ENCODE peak calls at places on chromosomes 11 and 22, in five cellular contexts. One of them, this sample, is unnamed.

GRCh38 chr11:125975634-125976033 is 29.8 kb downstream of the VSIG10L2 start:
- DNase-seq in lung: no peak
- DNase-seq in lower lobe of right lung: no peak
- DNase-seq in GM23248: no peak
- DNase-seq in heart left ventricle: no peak
- DNase-seq in this sample: no peak

GRCh38 chr22:41201146-41201545 is 4.0 kb upstream of the L3MBTL2 start:
- DNase-seq in lung: no peak
- DNase-seq in lower lobe of right lung: no peak
- DNase-seq in GM23248: no peak
- DNase-seq in heart left ventricle: no peak
- DNase-seq in this sample: no peak

GRCh38 chr11:77027275-77027674 is 6.9 kb upstream of the B3GNT6 start:
- DNase-seq in lung: no peak
- DNase-seq in lower lobe of right lung: no peak
- DNase-seq in GM23248: peak; percentile 44
- DNase-seq in heart left ventricle: no peak
- DNase-seq in this sample: no peak

GRCh38 chr11:67316882-67317364 is 13.6 kb downstream of the SSH3 start:
- DNase-seq in lung: no peak
- DNase-seq in lower lobe of right lung: no peak
- DNase-seq in GM23248: peak; percentile 86
- DNase-seq in heart left ventricle: no peak
- DNase-seq in this sample: no peak

GRCh38 chr11:44275961-44276550 is 33.9 kb downstream of the ALX4 start:
- DNase-seq in lung: no peak
- DNase-seq in lower lobe of right lung: no peak
- DNase-seq in GM23248: no peak
- DNase-seq in heart left ventricle: no peak
- DNase-seq in this sample: no peak

GRCh38 chr11:73950869-73951710 is at the start of gene DNAJB13:
- DNase-seq in lung: peak; percentile 54
- DNase-seq in lower lobe of right lung: peak; percentile 64
- DNase-seq in GM23248: peak; percentile 63
- DNase-seq in heart left ventricle: no peak
- DNase-seq in this sample: no peak

GRCh38 chr11:27087425-27087824 is 46.8 kb downstream of the BBOX1 start:
- DNase-seq in lung: no peak
- DNase-seq in lower lobe of right lung: no peak
- DNase-seq in GM23248: no peak
- DNase-seq in heart left ventricle: no peak
- DNase-seq in this sample: no peak

GRCh38 chr11:133982901-133983300 is 26.1 kb upstream of the IGSF9B start:
- DNase-seq in lung: no peak
- DNase-seq in lower lobe of right lung: no peak
- DNase-seq in GM23248: no peak
- DNase-seq in heart left ventricle: no peak
- DNase-seq in this sample: no peak

GRCh38 chr11:73182824-73183321 is 35.2 kb upstream of the P2RY2 start:
- DNase-seq in lung: no peak
- DNase-seq in lower lobe of right lung: no peak
- DNase-seq in GM23248: no peak
- DNase-seq in heart left ventricle: no peak
- DNase-seq in this sample: peak; percentile 17

GRCh38 chr22:37496651-37497599 is 10.7 kb upstream of the MFNG start:
- DNase-seq in lung: no peak
- DNase-seq in lower lobe of right lung: no peak
- DNase-seq in GM23248: peak; percentile 92
- DNase-seq in heart left ventricle: no peak
- DNase-seq in this sample: no peak

GRCh38 chr11:122523841-122524531 is 131.5 kb upstream of the UBASH3B start:
- DNase-seq in lung: no peak
- DNase-seq in lower lobe of right lung: no peak
- DNase-seq in GM23248: peak; percentile 46
- DNase-seq in heart left ventricle: no peak
- DNase-seq in this sample: no peak

GRCh38 chr11:128239224-128239790 is 348.1 kb downstream of the ETS1 start:
- DNase-seq in lung: no peak
- DNase-seq in lower lobe of right lung: no peak
- DNase-seq in GM23248: no peak
- DNase-seq in heart left ventricle: no peak
- DNase-seq in this sample: no peak

GRCh38 chr11:46673713-46674462 is 26.5 kb downstream of the ARHGAP1 start:
- DNase-seq in lung: no peak
- DNase-seq in lower lobe of right lung: no peak
- DNase-seq in GM23248: no peak
- DNase-seq in heart left ventricle: no peak
- DNase-seq in this sample: no peak
- H3K4me1 ChIP-seq in lung: peaks cover 2% of the 10 kb centered on the region
- H3K4me1 ChIP-seq in lower lobe of right lung: peaks cover 53% of the 10 kb centered on the region
- H3K4me1 ChIP-seq in GM23248: peaks cover 18% of the 10 kb centered on the region
- H3K4me1 ChIP-seq in heart left ventricle: peaks cover 66% of the 10 kb centered on the region
- H3K4me1 ChIP-seq in this sample: no peaks in the 10 kb centered on the region

GRCh38 chr22:39250131-39250530 is 5.3 kb upstream of the PDGFB start:
- DNase-seq in lung: no peak
- DNase-seq in lower lobe of right lung: no peak
- DNase-seq in GM23248: no peak
- DNase-seq in heart left ventricle: no peak
- DNase-seq in this sample: no peak
- H3K27me3 ChIP-seq in lung: no peaks in the 10 kb centered on the region
- H3K27me3 ChIP-seq in lower lobe of right lung: peaks cover 34% of the 10 kb centered on the region
- H3K27me3 ChIP-seq in GM23248: peaks cover 16% of the 10 kb centered on the region
- H3K27me3 ChIP-seq in heart left ventricle: no peaks in the 10 kb centered on the region
- H3K27me3 ChIP-seq in this sample: no peaks in the 10 kb centered on the region

GRCh38 chr22:43861529-43861928 is 784 bp downstream of the SULT4A1 start:
- DNase-seq in lung: no peak
- DNase-seq in lower lobe of right lung: no peak
- DNase-seq in GM23248: peak; percentile 23
- DNase-seq in heart left ventricle: no peak
- DNase-seq in this sample: no peak

GRCh38 chr22:43860831-43861230 is 1.5 kb downstream of the SULT4A1 start:
- DNase-seq in lung: no peak
- DNase-seq in lower lobe of right lung: no peak
- DNase-seq in GM23248: no peak
- DNase-seq in heart left ventricle: peak; percentile 34
- DNase-seq in this sample: no peak

GRCh38 chr22:43862074-43862881 is at the start of gene SULT4A1:
- DNase-seq in lung: no peak
- DNase-seq in lower lobe of right lung: no peak
- DNase-seq in GM23248: peak; percentile 46
- DNase-seq in heart left ventricle: no peak
- DNase-seq in this sample: no peak

GRCh38 chr22:43860126-43860525 is 2.2 kb downstream of the SULT4A1 start:
- DNase-seq in lung: no peak
- DNase-seq in lower lobe of right lung: no peak
- DNase-seq in GM23248: no peak
- DNase-seq in heart left ventricle: no peak
- DNase-seq in this sample: no peak

GRCh38 chr22:43862882-43863202 is 529 bp upstream of the SULT4A1 start:
- DNase-seq in lung: no peak
- DNase-seq in lower lobe of right lung: no peak
- DNase-seq in GM23248: no peak
- DNase-seq in heart left ventricle: no peak
- DNase-seq in this sample: no peak
- H3K4me1 ChIP-seq in lung: no peaks in the 10 kb centered on the region
- H3K4me1 ChIP-seq in lower lobe of right lung: no peaks in the 10 kb centered on the region
- H3K4me1 ChIP-seq in GM23248: no peaks in the 10 kb centered on the region
- H3K4me1 ChIP-seq in heart left ventricle: no peaks in the 10 kb centered on the region
- H3K4me1 ChIP-seq in this sample: no peaks in the 10 kb centered on the region

DNA sequence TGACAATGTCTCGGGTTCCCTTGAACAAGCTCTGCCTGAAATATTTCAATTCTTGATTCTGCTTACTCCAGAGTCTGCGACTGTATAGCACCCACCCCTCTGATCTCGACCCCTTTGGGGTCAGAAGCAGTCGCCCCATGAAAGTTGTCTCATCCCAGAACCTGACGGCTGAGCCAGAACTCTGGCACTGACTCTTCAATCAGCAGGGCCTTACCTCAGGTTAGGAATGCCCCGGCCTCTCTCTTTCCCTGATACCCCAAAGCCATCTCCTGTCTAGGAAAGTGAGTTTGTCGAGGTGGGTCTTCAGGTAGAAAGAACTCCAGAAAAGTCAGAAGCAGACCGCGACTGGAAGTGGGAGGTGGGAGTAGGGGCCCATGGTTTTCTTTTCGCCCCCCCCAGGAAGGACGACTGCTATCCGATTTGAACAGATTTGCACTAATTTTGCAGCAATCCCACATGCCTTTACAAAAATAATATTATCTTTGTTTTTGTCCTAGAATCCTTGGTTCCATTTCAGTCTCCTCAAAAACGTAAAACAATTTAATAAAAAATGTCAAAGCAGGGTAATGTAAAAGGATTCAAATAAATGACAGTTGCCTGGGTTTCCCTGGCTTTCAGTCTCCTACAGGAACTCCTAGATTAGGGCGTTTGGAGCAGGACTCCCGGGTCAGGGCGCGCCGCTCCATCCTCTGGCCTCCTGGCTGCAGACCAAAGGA is 898 bp upstream of the ROBO3 start:
- DNase-seq in lung: no peak
- DNase-seq in lower lobe of right lung: no peak
- DNase-seq in GM23248: no peak
- DNase-seq in heart left ventricle: no peak
- DNase-seq in this sample: no peak
- H3K27me3 ChIP-seq in lung: no peaks in the 10 kb centered on the region
- H3K27me3 ChIP-seq in lower lobe of right lung: peaks cover 82% of the 10 kb centered on the region
- H3K27me3 ChIP-seq in GM23248: peaks cover 85% of the 10 kb centered on the region
- H3K27me3 ChIP-seq in heart left ventricle: peaks cover 99% of the 10 kb centered on the region
- H3K27me3 ChIP-seq in this sample: no peaks in the 10 kb centered on the region

GRCh38 chr11:99934008-99934407 is 753.1 kb upstream of the ARHGAP42 start:
- DNase-seq in lung: no peak
- DNase-seq in lower lobe of right lung: no peak
- DNase-seq in GM23248: peak; percentile 5
- DNase-seq in heart left ventricle: no peak
- DNase-seq in this sample: no peak

GRCh38 chr11:99937330-99937729 is 749.8 kb upstream of the ARHGAP42 start:
- DNase-seq in lung: no peak
- DNase-seq in lower lobe of right lung: no peak
- DNase-seq in GM23248: no peak
- DNase-seq in heart left ventricle: no peak
- DNase-seq in this sample: no peak

DNA sequence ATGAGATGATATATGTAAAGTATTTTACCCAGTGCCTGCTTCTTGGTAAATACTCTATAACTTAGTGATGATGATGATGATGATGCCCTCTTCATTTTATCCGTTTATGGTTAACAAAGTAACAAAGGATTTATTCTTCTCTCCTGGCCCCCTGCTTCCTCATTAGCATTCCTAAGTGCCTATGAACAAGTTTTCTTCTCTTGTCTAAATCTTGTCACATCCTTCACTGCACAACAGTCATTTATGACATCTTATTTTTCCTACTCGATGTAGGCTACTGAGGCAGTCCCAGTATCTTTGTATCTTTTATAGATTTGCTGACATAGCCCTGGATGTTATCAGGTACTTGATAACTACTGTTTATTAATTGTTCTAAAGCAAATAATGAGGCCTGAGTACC is 754.4 kb upstream of the ARHGAP42 start:
- DNase-seq in lung: no peak
- DNase-seq in lower lobe of right lung: no peak
- DNase-seq in GM23248: no peak
- DNase-seq in heart left ventricle: no peak
- DNase-seq in this sample: no peak
- H3K4me1 ChIP-seq in lung: no peaks in the 10 kb centered on the region
- H3K4me1 ChIP-seq in lower lobe of right lung: no peaks in the 10 kb centered on the region
- H3K4me1 ChIP-seq in GM23248: no peaks in the 10 kb centered on the region
- H3K4me1 ChIP-seq in heart left ventricle: no peaks in the 10 kb centered on the region
- H3K4me1 ChIP-seq in this sample: no peaks in the 10 kb centered on the region

DNA sequence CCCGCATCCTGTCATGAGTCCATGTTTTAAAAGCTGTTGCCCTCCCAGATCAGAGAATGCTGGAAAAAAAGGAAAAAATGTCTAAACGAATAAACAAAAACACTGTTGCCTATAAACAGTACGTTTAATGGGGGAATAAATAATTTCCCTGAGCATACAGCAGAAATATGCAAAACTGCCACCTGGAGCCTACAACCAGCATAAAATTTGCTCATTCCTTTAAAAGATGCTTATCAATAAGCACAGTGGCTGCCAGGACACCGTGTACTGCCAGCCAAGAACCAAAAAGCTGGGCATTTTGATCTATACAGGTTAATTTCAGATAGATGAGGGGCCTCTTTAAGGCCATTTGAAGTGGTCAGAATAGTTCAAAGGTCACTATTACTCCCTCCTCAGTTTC is 5.7 kb upstream of the CPT1A start:
- DNase-seq in lung: no peak
- DNase-seq in lower lobe of right lung: no peak
- DNase-seq in GM23248: no peak
- DNase-seq in heart left ventricle: no peak
- DNase-seq in this sample: no peak
- H3K27me3 ChIP-seq in lung: no peaks in the 10 kb centered on the region
- H3K27me3 ChIP-seq in lower lobe of right lung: no peaks in the 10 kb centered on the region
- H3K27me3 ChIP-seq in GM23248: no peaks in the 10 kb centered on the region
- H3K27me3 ChIP-seq in heart left ventricle: no peaks in the 10 kb centered on the region
- H3K27me3 ChIP-seq in this sample: no peaks in the 10 kb centered on the region

DNA sequence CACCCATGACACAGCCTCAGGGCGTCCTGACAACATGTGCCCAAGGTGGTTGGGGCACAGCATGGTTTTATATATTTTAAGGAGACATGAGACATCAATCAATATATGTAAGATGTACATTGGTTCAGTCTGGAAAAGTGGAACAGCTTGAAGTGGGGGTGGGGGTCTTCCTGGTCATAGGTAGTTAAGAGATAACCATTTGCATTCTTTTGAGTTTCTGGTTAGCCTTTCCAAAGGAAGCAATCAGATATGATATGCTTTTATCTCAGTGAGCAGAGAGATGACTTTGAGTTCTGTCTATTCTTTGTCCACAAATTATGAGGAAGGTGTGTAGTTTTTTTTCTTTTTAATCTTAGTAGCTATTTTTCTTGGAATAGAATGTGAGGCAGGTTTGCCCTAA is 10.1 kb upstream of the ANAPC15 start:
- DNase-seq in lung: no peak
- DNase-seq in lower lobe of right lung: no peak
- DNase-seq in GM23248: no peak
- DNase-seq in heart left ventricle: no peak
- DNase-seq in this sample: no peak
- H3K4me1 ChIP-seq in lung: no peaks in the 10 kb centered on the region
- H3K4me1 ChIP-seq in lower lobe of right lung: no peaks in the 10 kb centered on the region
- H3K4me1 ChIP-seq in GM23248: no peaks in the 10 kb centered on the region
- H3K4me1 ChIP-seq in heart left ventricle: no peaks in the 10 kb centered on the region
- H3K4me1 ChIP-seq in this sample: no peaks in the 10 kb centered on the region

GRCh38 chr11:34898474-34898873 is 17.7 kb downstream of the APIP start:
- DNase-seq in lung: no peak
- DNase-seq in lower lobe of right lung: no peak
- DNase-seq in GM23248: no peak
- DNase-seq in heart left ventricle: no peak
- DNase-seq in this sample: no peak

GRCh38 chr11:34891611-34892010 is 24.6 kb downstream of the APIP start:
- DNase-seq in lung: no peak
- DNase-seq in lower lobe of right lung: no peak
- DNase-seq in GM23248: no peak
- DNase-seq in heart left ventricle: no peak
- DNase-seq in this sample: no peak

GRCh38 chr11:34899633-34900016 is 16.6 kb downstream of the APIP start:
- DNase-seq in lung: no peak
- DNase-seq in lower lobe of right lung: no peak
- DNase-seq in GM23248: no peak
- DNase-seq in heart left ventricle: no peak
- DNase-seq in this sample: no peak

GRCh38 chr11:34897171-34897870 is 18.9 kb downstream of the APIP start:
- DNase-seq in lung: no peak
- DNase-seq in lower lobe of right lung: no peak
- DNase-seq in GM23248: no peak
- DNase-seq in heart left ventricle: no peak
- DNase-seq in this sample: no peak
- H3K27me3 ChIP-seq in lung: no peaks in the 10 kb centered on the region
- H3K27me3 ChIP-seq in lower lobe of right lung: no peaks in the 10 kb centered on the region
- H3K27me3 ChIP-seq in GM23248: no peaks in the 10 kb centered on the region
- H3K27me3 ChIP-seq in heart left ventricle: no peaks in the 10 kb centered on the region
- H3K27me3 ChIP-seq in this sample: no peaks in the 10 kb centered on the region